ENCODE peak calls at places on chromosomes 1 and 21, in six cellular contexts. One of them, this sample, is unnamed. For H3K4me1 and H4K20me1, the result is how much of the 10 kb centered on the place peaks cover.

GRCh38 chr21:25760061-25760460 is 25.3 kb downstream of the GABPA start:
- DNase-seq in GM23248: no peak
- DNase-seq in IMR-90: no peak
- DNase-seq in H1: no peak
- DNase-seq in OCI-LY7: no peak
- DNase-seq in neural progenitor cell: no peak
- DNase-seq in this sample: no peak

GRCh38 chr1:71068325-71069240 is 12.3 kb downstream of the ZRANB2 start:
- DNase-seq in GM23248: no peak
- DNase-seq in IMR-90: no peak
- DNase-seq in H1: no peak
- DNase-seq in OCI-LY7: peak
- DNase-seq in neural progenitor cell: no peak
- DNase-seq in this sample: no peak

GRCh38 chr21:36717901-36718465 is 19.1 kb downstream of the SIM2 start:
- DNase-seq in GM23248: no peak
- DNase-seq in IMR-90: no peak
- DNase-seq in H1: no peak
- DNase-seq in OCI-LY7: no peak
- DNase-seq in neural progenitor cell: no peak
- DNase-seq in this sample: no peak

GRCh38 chr1:171597203-171597602 is 24.8 kb upstream of the MYOCOS start:
- DNase-seq in GM23248: peak
- DNase-seq in IMR-90: no peak
- DNase-seq in H1: no peak
- DNase-seq in OCI-LY7: no peak
- DNase-seq in neural progenitor cell: no peak
- DNase-seq in this sample: no peak

GRCh38 chr1:155002479-155003226 is at the start of gene ZBTB7B:
- DNase-seq in GM23248: peak
- DNase-seq in IMR-90: no peak
- DNase-seq in H1: no peak
- DNase-seq in OCI-LY7: no peak
- DNase-seq in neural progenitor cell: peak
- DNase-seq in this sample: no peak

GRCh38 chr1:170623171-170623570 is 40.8 kb upstream of the PRRX1 start:
- DNase-seq in GM23248: peak
- DNase-seq in IMR-90: peak
- DNase-seq in H1: no peak
- DNase-seq in OCI-LY7: no peak
- DNase-seq in neural progenitor cell: no peak
- DNase-seq in this sample: peak

GRCh38 chr21:38671716-38672115 is 134.0 kb upstream of the ETS2 start:
- DNase-seq in GM23248: no peak
- DNase-seq in IMR-90: no peak
- DNase-seq in H1: no peak
- DNase-seq in OCI-LY7: no peak
- DNase-seq in neural progenitor cell: no peak
- DNase-seq in this sample: peak

GRCh38 chr1:164625004-164625617 is 66.1 kb downstream of the PBX1 start:
- DNase-seq in GM23248: peak
- DNase-seq in IMR-90: no peak
- DNase-seq in H1: no peak
- DNase-seq in OCI-LY7: peak
- DNase-seq in neural progenitor cell: no peak
- DNase-seq in this sample: no peak

GRCh38 chr1:84836145-84836544 is 56.9 kb downstream of the LPAR3 start:
- DNase-seq in GM23248: peak
- DNase-seq in IMR-90: no peak
- DNase-seq in H1: no peak
- DNase-seq in OCI-LY7: no peak
- DNase-seq in neural progenitor cell: no peak
- DNase-seq in this sample: no peak

GRCh38 chr1:160416369-160416768 is 16.0 kb downstream of the VANGL2 start:
- DNase-seq in GM23248: peak
- DNase-seq in IMR-90: peak
- DNase-seq in H1: no peak
- DNase-seq in OCI-LY7: no peak
- DNase-seq in neural progenitor cell: peak
- DNase-seq in this sample: peak

GRCh38 chr1:177975588-177976495 is 6.0 kb upstream of the SEC16B start:
- DNase-seq in GM23248: peak
- DNase-seq in IMR-90: peak
- DNase-seq in H1: no peak
- DNase-seq in OCI-LY7: no peak
- DNase-seq in neural progenitor cell: no peak
- DNase-seq in this sample: peak

GRCh38 chr1:235415008-235415904 is 48.0 kb downstream of the TBCE start:
- DNase-seq in GM23248: peak
- DNase-seq in IMR-90: peak
- DNase-seq in H1: peak
- DNase-seq in OCI-LY7: peak
- DNase-seq in neural progenitor cell: peak
- DNase-seq in this sample: peak

GRCh38 chr1:245687129-245687635 is 532.4 kb downstream of the KIF26B start:
- DNase-seq in GM23248: no peak
- DNase-seq in IMR-90: no peak
- DNase-seq in H1: no peak
- DNase-seq in OCI-LY7: no peak
- DNase-seq in neural progenitor cell: no peak
- DNase-seq in this sample: peak

GRCh38 chr1:25012966-25013962 is 83.2 kb upstream of the RUNX3 start:
- DNase-seq in GM23248: no peak
- DNase-seq in IMR-90: no peak
- DNase-seq in H1: no peak
- DNase-seq in OCI-LY7: no peak
- DNase-seq in neural progenitor cell: no peak
- DNase-seq in this sample: no peak

GRCh38 chr1:33050221-33051076 is 13.8 kb upstream of the AK2 start:
- DNase-seq in GM23248: peak
- DNase-seq in IMR-90: peak
- DNase-seq in H1: no peak
- DNase-seq in OCI-LY7: no peak
- DNase-seq in neural progenitor cell: no peak
- DNase-seq in this sample: peak

GRCh38 chr1:76867342-76868130 is at the start of gene ST6GALNAC5:
- DNase-seq in GM23248: peak
- DNase-seq in IMR-90: peak
- DNase-seq in H1: no peak
- DNase-seq in OCI-LY7: no peak
- DNase-seq in neural progenitor cell: peak
- DNase-seq in this sample: no peak

GRCh38 chr1:225879521-225880209 is 2.5 kb downstream of the TMEM63A start:
- DNase-seq in GM23248: no peak
- DNase-seq in IMR-90: no peak
- DNase-seq in H1: no peak
- DNase-seq in OCI-LY7: peak
- DNase-seq in neural progenitor cell: no peak
- DNase-seq in this sample: no peak

GRCh38 chr1:2510366-2511155 is 15.8 kb downstream of the PANK4 start:
- DNase-seq in GM23248: no peak
- DNase-seq in IMR-90: no peak
- DNase-seq in H1: no peak
- DNase-seq in OCI-LY7: no peak
- DNase-seq in neural progenitor cell: no peak
- DNase-seq in this sample: no peak

GRCh38 chr1:14947421-14947820 is 206.1 kb upstream of the TMEM51 start:
- DNase-seq in GM23248: no peak
- DNase-seq in IMR-90: no peak
- DNase-seq in H1: no peak
- DNase-seq in OCI-LY7: no peak
- DNase-seq in neural progenitor cell: no peak
- DNase-seq in this sample: no peak

GRCh38 chr1:31723828-31724359 is 20.1 kb upstream of the COL16A1 start:
- DNase-seq in GM23248: peak
- DNase-seq in IMR-90: peak
- DNase-seq in H1: no peak
- DNase-seq in OCI-LY7: peak
- DNase-seq in neural progenitor cell: peak
- DNase-seq in this sample: peak

GRCh38 chr1:39574646-39575045 is 1.9 kb downstream of the PABPC4 start:
- DNase-seq in GM23248: peak
- DNase-seq in IMR-90: peak
- DNase-seq in H1: no peak
- DNase-seq in OCI-LY7: no peak
- DNase-seq in neural progenitor cell: no peak
- DNase-seq in this sample: no peak

GRCh38 chr1:15948600-15949452 is 27.1 kb downstream of the ZBTB17 start:
- DNase-seq in GM23248: peak
- DNase-seq in IMR-90: peak
- DNase-seq in H1: no peak
- DNase-seq in OCI-LY7: no peak
- DNase-seq in neural progenitor cell: no peak
- DNase-seq in this sample: peak

GRCh38 chr1:230303822-230304221 is 122.3 kb downstream of the PGBD5 start:
- DNase-seq in GM23248: peak
- DNase-seq in IMR-90: peak
- DNase-seq in H1: no peak
- DNase-seq in OCI-LY7: no peak
- DNase-seq in neural progenitor cell: no peak
- DNase-seq in this sample: peak

GRCh38 chr1:24908591-24909259 is 21.4 kb downstream of the RUNX3 start:
- DNase-seq in GM23248: no peak
- DNase-seq in IMR-90: no peak
- DNase-seq in H1: no peak
- DNase-seq in OCI-LY7: no peak
- DNase-seq in neural progenitor cell: no peak
- DNase-seq in this sample: no peak

DNA sequence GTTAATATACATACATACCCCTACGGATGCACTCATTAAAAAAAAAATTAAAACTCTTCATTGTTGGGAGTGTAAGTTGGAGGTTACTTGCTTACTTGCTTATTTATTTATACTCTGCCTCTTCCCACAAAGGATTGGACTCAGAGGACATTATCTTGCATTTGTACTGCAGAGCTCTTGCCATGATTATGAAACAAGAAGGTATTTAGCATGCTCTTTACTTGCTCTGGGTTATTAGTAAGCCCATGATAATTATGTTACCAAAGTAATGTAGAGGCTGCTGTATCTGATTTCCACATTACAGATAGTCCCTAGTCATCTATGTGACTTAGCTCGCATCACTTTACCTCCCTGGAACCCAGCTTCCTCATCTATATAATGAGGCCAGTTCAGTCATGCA is 355.1 kb upstream of the PTBP2 start:
- DNase-seq in GM23248: peak
- DNase-seq in IMR-90: no peak
- DNase-seq in H1: no peak
- DNase-seq in OCI-LY7: no peak
- DNase-seq in neural progenitor cell: no peak
- DNase-seq in this sample: no peak
- H3K4me1 ChIP-seq in GM23248: half or more
- H3K4me1 ChIP-seq in IMR-90: under half
- H3K4me1 ChIP-seq in H1: under half
- H3K4me1 ChIP-seq in OCI-LY7: under half
- H3K4me1 ChIP-seq in neural progenitor cell: under half
- H3K4me1 ChIP-seq in this sample: under half

DNA sequence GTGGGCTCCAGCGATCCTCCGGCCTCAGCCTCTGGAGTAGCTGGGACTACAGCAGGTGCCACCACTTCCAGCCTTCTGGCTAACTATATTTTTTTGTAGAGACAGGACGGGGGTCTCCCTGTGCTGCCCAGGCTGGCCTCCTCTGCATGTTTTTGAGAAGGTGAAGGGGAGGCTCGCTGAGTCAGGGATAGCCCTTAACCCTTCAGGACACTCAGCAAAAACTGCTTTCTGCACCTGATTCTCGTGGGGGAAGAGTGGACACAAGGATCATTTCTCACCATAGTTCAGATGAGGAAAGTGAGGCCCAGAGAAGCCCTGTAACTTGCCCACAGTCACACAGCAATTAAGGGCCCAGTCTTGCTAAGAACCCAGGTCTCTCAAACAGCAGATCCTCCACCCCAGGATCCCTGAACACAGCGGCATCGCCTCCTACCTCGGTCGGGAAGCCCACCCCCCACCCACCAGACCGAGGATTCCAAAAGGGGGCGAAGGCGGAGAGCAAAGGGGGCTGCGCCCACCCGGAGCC is 1.3 kb downstream of the FGR start:
- DNase-seq in GM23248: no peak
- DNase-seq in IMR-90: no peak
- DNase-seq in H1: no peak
- DNase-seq in OCI-LY7: no peak
- DNase-seq in neural progenitor cell: no peak
- DNase-seq in this sample: no peak
- H4K20me1 ChIP-seq in GM23248: under half
- H4K20me1 ChIP-seq in IMR-90: under half
- H4K20me1 ChIP-seq in H1: under half
- H4K20me1 ChIP-seq in OCI-LY7: under half
- H4K20me1 ChIP-seq in neural progenitor cell: under half
- H4K20me1 ChIP-seq in this sample: under half

GRCh38 chr1:183915634-183916510 is 111.0 kb downstream of the RGL1 start:
- DNase-seq in GM23248: peak
- DNase-seq in IMR-90: peak
- DNase-seq in H1: peak
- DNase-seq in OCI-LY7: peak
- DNase-seq in neural progenitor cell: peak
- DNase-seq in this sample: peak
- H3K4me1 ChIP-seq in GM23248: under half
- H3K4me1 ChIP-seq in IMR-90: under half
- H3K4me1 ChIP-seq in H1: under half
- H3K4me1 ChIP-seq in OCI-LY7: under half
- H3K4me1 ChIP-seq in neural progenitor cell: under half
- H3K4me1 ChIP-seq in this sample: under half

GRCh38 chr1:27782950-27783349 is 9.9 kb downstream of the STX12 start:
- DNase-seq in GM23248: no peak
- DNase-seq in IMR-90: no peak
- DNase-seq in H1: no peak
- DNase-seq in OCI-LY7: no peak
- DNase-seq in neural progenitor cell: no peak
- DNase-seq in this sample: no peak

GRCh38 chr1:27789511-27790154 is 16.6 kb downstream of the STX12 start:
- DNase-seq in GM23248: peak
- DNase-seq in IMR-90: peak
- DNase-seq in H1: no peak
- DNase-seq in OCI-LY7: no peak
- DNase-seq in neural progenitor cell: no peak
- DNase-seq in this sample: peak

GRCh38 chr1:27785763-27786162 is 12.7 kb downstream of the STX12 start:
- DNase-seq in GM23248: peak
- DNase-seq in IMR-90: peak
- DNase-seq in H1: no peak
- DNase-seq in OCI-LY7: no peak
- DNase-seq in neural progenitor cell: peak
- DNase-seq in this sample: peak

GRCh38 chr1:27784664-27785063 is 11.6 kb downstream of the STX12 start:
- DNase-seq in GM23248: no peak
- DNase-seq in IMR-90: no peak
- DNase-seq in H1: no peak
- DNase-seq in OCI-LY7: no peak
- DNase-seq in neural progenitor cell: no peak
- DNase-seq in this sample: no peak

DNA sequence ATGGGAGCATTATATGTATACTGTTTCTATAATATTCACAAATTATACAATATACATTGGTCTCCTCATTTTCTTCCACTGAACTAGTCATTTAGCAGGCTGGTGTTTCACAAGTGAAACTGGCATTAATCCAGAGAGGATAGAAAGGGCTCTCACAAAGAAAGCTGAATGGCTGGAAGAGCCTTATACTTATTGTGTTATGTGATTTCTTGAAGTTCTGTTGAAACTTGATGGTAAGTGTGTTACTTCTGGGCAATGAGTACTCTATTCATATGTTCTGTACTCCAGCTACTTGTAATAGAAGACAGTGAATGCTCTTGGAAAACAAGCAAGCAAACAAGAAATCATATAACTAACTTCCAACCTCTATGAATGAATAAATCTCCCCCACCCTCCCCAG is 14.9 kb downstream of the STX12 start:
- DNase-seq in GM23248: peak
- DNase-seq in IMR-90: peak
- DNase-seq in H1: no peak
- DNase-seq in OCI-LY7: no peak
- DNase-seq in neural progenitor cell: no peak
- DNase-seq in this sample: peak
- H4K20me1 ChIP-seq in GM23248: under half
- H4K20me1 ChIP-seq in IMR-90: under half
- H4K20me1 ChIP-seq in H1: under half
- H4K20me1 ChIP-seq in OCI-LY7: under half
- H4K20me1 ChIP-seq in neural progenitor cell: under half
- H4K20me1 ChIP-seq in this sample: half or more